ENCODE peak calls at places on chromosomes 12 and 14, in nine cellular contexts. H is sigmoid colon, G is left ventricle myocardium inferior, N is heart right ventricle, I is SJSA1, S is cardiac muscle cell, K is A673, C is transverse colon, X is astrocyte. V is an unnamed sample.

GRCh38 chr14:61608245-61609142 is 86.8 kb upstream of the HIF1A start:
- DNase-seq in H (no peak), G (no peak), N (no peak), I (no peak), S (no peak), K (no peak), C (no peak), X (peak; percentile 83), V (no peak)

GRCh38 chr14:33952541-33952940 is 1.7 kb upstream of the EGLN3 start:
- DNase-seq in H (no peak), G (no peak), N (no peak), I (no peak), S (no peak), K (no peak), C (no peak), X (no peak), V (no peak)

GRCh38 chr14:93970589-93970966 is 5.8 kb downstream of the ASB2 start:
- DNase-seq in H (no peak), G (no peak), N (no peak), I (peak; percentile 48), S (no peak), K (peak; percentile 15), C (peak; percentile 66), X (no peak), V (no peak)

GRCh38 chr12:106766393-106766826 is 8.1 kb upstream of the RIC8B start:
- DNase-seq in H (no peak), G (peak; percentile 54), N (peak; percentile 32), I (no peak), S (no peak), K (no peak), C (no peak), X (no peak), V (peak; percentile 74)

GRCh38 chr12:10220398-10221077 is 7.9 kb downstream of the GABARAPL1 start:
- DNase-seq in H (peak; percentile 92), G (peak; percentile 75), N (peak; percentile 67), I (no peak), S (no peak), K (no peak), C (peak; percentile 41), X (peak; percentile 69), V (no peak)

GRCh38 chr12:46663297-46663696 is 162.5 kb downstream of the SLC38A4 start:
- DNase-seq in H (no peak), G (no peak), N (no peak), I (no peak), S (no peak), K (no peak), C (no peak), X (no peak), V (no peak)

GRCh38 chr12:72677187-72677586 is 405.0 kb downstream of the TRHDE start:
- DNase-seq in H (no peak), G (no peak), N (no peak), I (no peak), S (peak; percentile 59), K (no peak), C (no peak), X (no peak), V (no peak)

GRCh38 chr14:47833006-47833405 is 157.6 kb upstream of the MDGA2 start:
- DNase-seq in H (no peak), G (no peak), N (no peak), I (no peak), S (no peak), K (no peak), C (no peak), X (no peak), V (no peak)

GRCh38 chr14:92903359-92903758 is 19.6 kb upstream of the CHGA start:
- DNase-seq in H (no peak), G (no peak), N (no peak), I (no peak), S (no peak), K (no peak), C (no peak), X (no peak), V (no peak)

GRCh38 chr14:61753631-61754030 is 8.6 kb upstream of the SNAPC1 start:
- DNase-seq in H (no peak), G (no peak), N (no peak), I (no peak), S (peak; percentile 57), K (no peak), C (no peak), X (no peak), V (no peak)

GRCh38 chr14:22781606-22782000 is 15.1 kb downstream of the OXA1L start:
- DNase-seq in H (no peak), G (no peak), N (no peak), I (no peak), S (no peak), K (peak; percentile 32), C (no peak), X (peak; percentile 8), V (no peak)

GRCh38 chr12:75814856-75815754 is 216.5 kb downstream of the PHLDA1 start:
- DNase-seq in H (no peak), G (no peak), N (no peak), I (peak; percentile 47), S (no peak), K (peak; percentile 73), C (no peak), X (peak; percentile 97), V (no peak)

GRCh38 chr14:65286443-65286842 is 126.1 kb upstream of the FUT8 start:
- DNase-seq in H (no peak), G (no peak), N (no peak), I (no peak), S (no peak), K (peak; percentile 13), C (no peak), X (no peak), V (no peak)

GRCh38 chr12:116067892-116068291 is 209.6 kb downstream of the MED13L start:
- DNase-seq in H (no peak), G (no peak), N (no peak), I (no peak), S (no peak), K (no peak), C (no peak), X (no peak), V (no peak)

GRCh38 chr14:64220056-64220455 is 74.1 kb downstream of the ESR2 start:
- DNase-seq in H (no peak), G (no peak), N (no peak), I (no peak), S (peak; percentile 19), K (no peak), C (no peak), X (no peak), V (no peak)
- H3K4me1 ChIP-seq in H (no peaks in the 10 kb centered on the region), G (peaks cover 89% of the 10 kb centered on the region), N (peaks cover 10% of the 10 kb centered on the region), I (no peaks in the 10 kb centered on the region), S (peaks cover 53% of the 10 kb centered on the region), K (no peaks in the 10 kb centered on the region), C (no peaks in the 10 kb centered on the region), X (no peaks in the 10 kb centered on the region), V (no peaks in the 10 kb centered on the region)

DNA sequence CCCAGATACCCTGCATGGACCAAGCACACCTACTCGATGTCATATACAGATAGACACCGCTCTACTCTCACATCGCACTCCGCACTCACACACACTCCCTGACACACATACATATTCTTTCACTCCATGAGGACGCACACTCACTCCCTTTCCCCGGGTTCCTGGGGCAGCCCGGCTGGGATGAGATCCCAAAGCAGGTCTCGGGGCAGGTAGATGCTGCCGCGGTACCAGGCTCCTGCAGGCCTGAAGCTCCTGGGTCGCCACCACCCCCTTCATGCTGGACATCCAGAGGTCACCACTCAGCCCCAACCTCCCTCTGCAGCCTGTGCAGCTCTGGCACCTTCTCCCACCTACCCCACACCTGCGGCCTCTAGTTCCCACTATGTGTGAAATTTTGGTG is 2.3 kb downstream of the C1QL4 start:
- DNase-seq in H (peak; percentile 56), G (no peak), N (no peak), I (no peak), S (no peak), K (no peak), C (no peak), X (no peak), V (peak; percentile 61)
- H3K27me3 ChIP-seq in H (peaks cover 37% of the 10 kb centered on the region), G (peaks cover 99% of the 10 kb centered on the region), N (peaks cover 76% of the 10 kb centered on the region), I (peaks cover 8% of the 10 kb centered on the region), S (peaks cover 86% of the 10 kb centered on the region), K (no peaks in the 10 kb centered on the region), C (peaks cover 71% of the 10 kb centered on the region), X (peaks cover 57% of the 10 kb centered on the region), V (peaks cover 62% of the 10 kb centered on the region)

GRCh38 chr12:122840580-122841513 is 5.6 kb downstream of the HIP1R start:
- DNase-seq in H (no peak), G (no peak), N (no peak), I (peak; percentile 65), S (no peak), K (no peak), C (no peak), X (no peak), V (no peak)
- H3K27ac ChIP-seq in H (peak overlapping the region; percentile 79), G (peak overlapping the region; percentile 94), N (peak overlapping the region; percentile 89), I (peak overlapping the region; percentile 87), S (no peak overlapping the region), K (no peak overlapping the region), C (no peak overlapping the region), X (peak overlapping the region; percentile 71), V (peak overlapping the region; percentile 42)

DNA sequence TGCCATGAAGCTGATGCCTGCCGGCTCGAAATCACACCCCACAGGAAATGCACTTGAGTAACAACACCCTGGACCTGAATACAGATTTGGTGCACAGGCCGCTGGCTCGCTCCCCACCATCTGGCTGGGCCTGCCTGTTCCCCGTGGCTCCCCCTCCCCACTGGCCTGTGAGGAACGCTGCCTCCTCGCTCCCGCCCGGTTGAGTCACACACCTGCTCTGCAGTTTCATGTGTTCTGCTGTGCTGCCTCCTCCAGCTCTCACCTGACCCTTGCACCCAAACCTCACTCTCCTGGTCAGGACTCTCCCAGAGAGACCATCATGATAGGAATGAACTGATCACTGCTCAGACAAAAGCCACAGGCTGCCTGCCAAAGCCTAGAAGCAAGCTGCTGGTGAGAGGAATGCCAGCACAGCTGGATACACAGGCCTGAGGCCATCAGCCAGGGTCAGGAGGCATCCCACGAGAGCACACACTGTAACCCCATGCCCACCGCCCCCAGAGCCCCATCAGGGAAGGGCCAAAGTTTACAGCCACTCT is 3.8 kb upstream of the SIVA1 start:
- DNase-seq in H (peak; percentile 85), G (no peak), N (peak; percentile 40), I (no peak), S (no peak), K (no peak), C (peak; percentile 68), X (peak; percentile 14), V (no peak)
- H3K4me1 ChIP-seq in H (peaks cover 24% of the 10 kb centered on the region), G (peaks cover 34% of the 10 kb centered on the region), N (peaks cover 15% of the 10 kb centered on the region), I (peaks cover 10% of the 10 kb centered on the region), S (peaks cover 5% of the 10 kb centered on the region), K (peaks cover 6% of the 10 kb centered on the region), C (peaks cover 44% of the 10 kb centered on the region), X (peaks cover 13% of the 10 kb centered on the region), V (peaks cover 20% of the 10 kb centered on the region)

GRCh38 chr14:104363891-104364760 is 215.4 kb upstream of the C14orf180 start:
- DNase-seq in H (peak; percentile 42), G (no peak), N (no peak), I (no peak), S (no peak), K (no peak), C (no peak), X (no peak), V (peak; percentile 51)
- H3K27me3 ChIP-seq in H (no peaks in the 10 kb centered on the region), G (peaks cover 53% of the 10 kb centered on the region), N (peaks cover 37% of the 10 kb centered on the region), I (no peaks in the 10 kb centered on the region), S (no peaks in the 10 kb centered on the region), K (no peaks in the 10 kb centered on the region), C (peaks cover 7% of the 10 kb centered on the region), X (no peaks in the 10 kb centered on the region), V (peaks cover 4% of the 10 kb centered on the region)

V was measured in upper lobe of right lung.